ENCODE peak calls at places on chromosome 11, in ten cellular contexts. E is naive thymus-derived CD4-positive, alpha-beta T cell; C is keratinocyte; A is fibroblast of lung; N is esophagus squamous epithelium; R is HCT116; P is WERI-Rb-1; W is GM06990; U is heart left ventricle; K is body of pancreas. H is an unnamed sample.

GRCh38 chr11:102620858-102621561 is 4.1 kb downstream of the MMP20 start:
- DNase-seq in K (no peak), N (no peak), W (no peak), C (no peak), P (no peak), R (no peak), U (no peak), A (peak; percentile 65), E (no peak), H (no peak)

GRCh38 chr11:110711776-110712642 is at the start of gene ARHGAP20:
- DNase-seq in K (peak; percentile 52), W (peak; percentile 55), E (peak; percentile 35), C (no peak), R (no peak), U (peak; percentile 61), A (peak; percentile 64), P (peak; percentile 78), N (no peak), H (peak; percentile 94)

GRCh38 chr11:114033572-114033971 is 25.9 kb upstream of the ZBTB16 start:
- DNase-seq in U (no peak), N (no peak), E (no peak), K (no peak), A (no peak), C (no peak), P (no peak), W (no peak), R (no peak), H (no peak)

GRCh38 chr11:121654506-121655480 is 202.0 kb upstream of the SORL1-AS1 start:
- DNase-seq in W (no peak), E (no peak), P (no peak), R (no peak), A (no peak), U (no peak), K (no peak), N (no peak), C (no peak), H (no peak)

GRCh38 chr11:43486141-43486540 is 127.4 kb downstream of the TTC17 start:
- DNase-seq in E (no peak), A (no peak), P (no peak), K (no peak), C (no peak), R (no peak), N (no peak), U (no peak), W (no peak), H (no peak)

GRCh38 chr11:35563413-35564245 is 38.2 kb upstream of the PAMR1 start:
- DNase-seq in A (peak; percentile 46), U (no peak), W (no peak), C (no peak), R (no peak), P (no peak), E (no peak), K (no peak), N (no peak), H (no peak)

GRCh38 chr11:97832451-97832850 is 1188.3 kb upstream of the CNTN5 start:
- DNase-seq in U (no peak), A (no peak), P (no peak), E (no peak), K (no peak), N (no peak), W (no peak), R (no peak), C (no peak), H (no peak)

GRCh38 chr11:57463596-57464342 is 3.4 kb downstream of the RTN4RL2 start:
- DNase-seq in N (no peak), R (no peak), A (no peak), E (no peak), W (no peak), K (no peak), U (no peak), C (no peak), P (no peak), H (peak; percentile 83)

GRCh38 chr11:74646215-74646614 is 53.8 kb downstream of the POLD3 start:
- DNase-seq in K (no peak), R (no peak), C (no peak), P (no peak), E (no peak), A (no peak), U (no peak), N (no peak), W (no peak), H (no peak)

GRCh38 chr11:62854825-62855570 is 15.6 kb upstream of the WDR74 start:
- DNase-seq in N (no peak), U (no peak), K (no peak), P (no peak), A (no peak), R (no peak), C (no peak), E (no peak), W (no peak), H (no peak)

GRCh38 chr11:71241721-71242259 is 10.6 kb downstream of the SHANK2 start:
- DNase-seq in U (no peak), R (no peak), W (no peak), C (no peak), E (no peak), N (no peak), P (no peak), K (no peak), A (no peak), H (no peak)

DNA sequence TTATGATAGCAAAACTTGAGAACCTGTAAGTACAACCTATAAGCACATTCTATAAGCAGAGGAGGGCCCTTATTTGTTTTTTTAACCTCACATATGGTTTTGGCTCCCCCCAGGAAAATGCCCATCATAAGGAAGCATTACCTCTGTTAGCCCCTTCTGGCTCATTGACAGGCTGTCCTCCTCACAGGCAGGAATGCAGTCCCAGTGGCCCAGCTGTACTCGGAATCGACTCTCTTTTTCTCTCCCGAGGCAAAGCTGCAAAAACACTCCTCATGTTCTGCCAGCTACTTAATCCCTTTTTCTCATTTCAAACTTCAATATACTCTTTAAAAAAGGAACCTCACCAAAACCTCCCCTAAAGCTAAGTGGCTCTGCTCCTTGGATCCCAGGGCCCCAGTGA is 57.4 kb downstream of the JRKL start:
- DNase-seq in N (no peak), P (no peak), C (no peak), A (no peak), W (no peak), U (no peak), K (no peak), R (no peak), E (no peak), H (no peak)
- H3K4me3 ChIP-seq in N (no peak overlapping the region), P (no peak overlapping the region), C (no peak overlapping the region), A (no peak overlapping the region), W (no peak overlapping the region), U (no peak overlapping the region), K (no peak overlapping the region), R (no peak overlapping the region), E (no peak overlapping the region), H (no peak overlapping the region)

DNA sequence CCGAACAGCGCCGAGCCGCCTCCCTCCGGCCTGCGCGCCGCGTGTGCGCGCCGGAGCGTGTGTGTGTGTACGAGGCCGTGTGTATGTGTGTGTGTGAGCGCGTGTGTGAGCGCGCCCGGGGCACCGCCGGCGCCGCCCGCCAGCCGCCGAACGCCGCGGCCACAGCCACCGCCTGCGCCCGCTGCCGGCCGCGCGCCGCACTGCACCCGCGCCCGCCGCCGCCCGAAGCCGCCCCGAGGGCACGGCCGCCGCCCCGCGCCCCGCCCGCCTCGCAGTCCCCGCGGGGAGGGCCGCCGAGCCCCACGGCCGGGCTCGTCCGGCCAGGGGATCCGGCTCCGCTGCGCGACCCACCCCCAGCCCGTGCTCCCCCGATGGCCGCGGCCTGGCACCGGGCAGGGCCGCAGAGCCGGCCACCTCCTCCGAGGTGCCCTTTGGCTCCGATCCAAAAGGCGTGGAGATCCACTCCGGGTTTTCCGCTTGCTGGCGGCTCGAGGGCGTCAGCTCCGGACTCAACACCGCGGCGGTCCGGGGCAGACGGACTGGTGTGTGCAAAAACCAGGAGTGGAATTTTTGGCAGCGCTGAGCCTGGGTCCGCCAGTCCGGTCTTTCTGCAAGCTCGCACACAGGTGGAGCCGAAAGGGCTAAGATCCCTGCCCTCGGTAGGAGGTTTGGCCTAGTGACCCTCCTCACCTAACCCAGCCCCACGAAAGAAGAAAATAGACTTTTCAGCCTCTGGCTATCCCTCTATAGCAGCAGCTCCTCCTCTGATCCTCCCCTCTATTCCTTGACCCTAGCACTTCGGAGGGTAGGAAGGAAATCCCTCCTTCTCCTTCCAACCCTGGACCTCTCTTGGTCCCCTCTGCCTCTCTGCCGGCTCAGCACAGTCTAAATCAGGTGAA is at the start of gene SYT7:
- DNase-seq in N (peak; percentile 68), C (peak; percentile 60), P (peak; percentile 97), W (peak; percentile 93), A (peak; percentile 97), E (peak; percentile 96), U (peak; percentile 96), R (peak; percentile 94), K (peak; percentile 96), H (peak; percentile 97)
- H3K27me3 ChIP-seq in N (peaks cover 13% of the 10 kb centered on the region), C (peaks cover 40% of the 10 kb centered on the region), P (no peaks in the 10 kb centered on the region), W (peaks cover 2% of the 10 kb centered on the region), A (peaks cover 12% of the 10 kb centered on the region), E (peaks cover 18% of the 10 kb centered on the region), U (peaks cover 4% of the 10 kb centered on the region), R (no peaks in the 10 kb centered on the region), K (peaks cover 6% of the 10 kb centered on the region), H (peaks cover 34% of the 10 kb centered on the region)

DNA sequence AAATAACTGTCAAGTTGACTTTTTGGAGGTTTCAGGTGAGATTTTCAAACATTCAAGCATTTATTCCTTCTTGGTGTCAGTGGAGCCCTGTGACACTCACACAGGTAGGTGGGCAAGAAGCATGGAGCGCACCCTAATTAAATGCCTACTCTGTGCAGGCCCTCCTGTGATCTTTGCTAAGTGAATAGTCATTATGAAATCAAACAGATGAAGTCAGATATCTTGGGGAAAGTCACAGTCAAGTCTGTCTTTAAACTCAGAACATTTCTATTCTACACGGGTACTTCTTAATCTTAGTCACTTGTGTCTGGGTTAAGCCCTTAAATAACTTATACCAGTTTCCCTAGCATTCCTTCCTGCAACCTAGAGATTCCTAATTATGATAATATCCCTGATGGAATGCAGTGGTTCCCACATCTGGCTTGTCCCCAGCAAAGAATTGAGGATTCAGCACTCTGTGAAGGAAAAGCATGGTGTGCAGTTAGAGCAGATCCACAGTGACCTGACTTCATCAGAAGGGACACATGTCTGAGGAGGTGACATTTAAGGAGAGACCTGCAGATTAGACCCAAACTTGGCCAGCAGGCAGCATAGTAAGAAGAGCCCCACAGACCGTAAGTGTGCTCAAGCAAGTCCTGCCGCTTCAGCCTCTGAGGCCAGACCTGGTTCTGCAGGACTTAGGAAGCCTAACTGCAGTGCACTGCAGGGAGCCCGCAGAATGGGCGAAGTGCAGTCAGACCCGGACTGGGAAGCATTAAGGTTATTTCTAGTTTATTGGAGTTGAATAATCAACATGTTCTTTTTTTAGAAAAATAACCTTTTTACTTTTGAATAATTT is 85.3 kb upstream of the GAL start:
- DNase-seq in U (no peak), W (no peak), A (no peak), P (no peak), R (no peak), K (no peak), N (no peak), C (no peak), E (no peak), H (no peak)
- H3K36me3 ChIP-seq in U (peaks cover 93% of the 10 kb centered on the region), W (peaks cover 46% of the 10 kb centered on the region), A (peaks cover 25% of the 10 kb centered on the region), P (peaks cover 83% of the 10 kb centered on the region), R (peaks cover 61% of the 10 kb centered on the region), K (peaks cover 6% of the 10 kb centered on the region), N (peaks cover 100% of the 10 kb centered on the region), C (peaks cover 51% of the 10 kb centered on the region), E (peaks cover 37% of the 10 kb centered on the region), H (peaks cover 61% of the 10 kb centered on the region)

DNA sequence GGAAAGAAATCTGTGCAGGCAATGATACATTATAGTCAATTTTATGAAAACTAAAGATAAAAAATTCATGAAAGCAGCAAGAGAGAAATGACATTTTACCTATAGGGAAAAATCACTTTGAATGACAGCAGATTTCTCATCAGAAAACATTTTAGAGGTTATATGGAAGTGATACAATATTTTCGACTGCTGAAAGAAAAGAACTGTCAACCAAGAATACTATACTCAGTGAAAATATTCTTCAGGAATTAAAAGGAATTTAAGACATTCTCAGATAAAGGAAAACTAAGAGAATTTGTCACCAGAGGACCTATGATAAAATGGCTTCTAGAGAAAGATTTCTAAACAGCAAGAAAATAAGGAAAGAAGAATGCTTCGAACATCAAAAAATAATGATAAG is 820.8 kb downstream of the DLG2 start:
- DNase-seq in K (no peak), R (no peak), N (no peak), C (no peak), E (no peak), W (no peak), U (no peak), A (no peak), P (no peak), H (no peak)
- H3K4me3 ChIP-seq in K (no peak overlapping the region), R (no peak overlapping the region), N (no peak overlapping the region), C (no peak overlapping the region), E (no peak overlapping the region), W (no peak overlapping the region), U (no peak overlapping the region), A (no peak overlapping the region), P (no peak overlapping the region), H (no peak overlapping the region)

H was measured in H7.